ENCODE peak calls at places on chromosomes 1 and 21, in eight cellular contexts. S is lower lobe of right lung, B is mammary epithelial cell, X is hepatocyte, L is aorta, U is tibial nerve, G is psoas muscle, H is cardiac muscle cell. W is an unnamed sample. For H3K9me3, the result is how much of the 10 kb centered on the place peaks cover.

GRCh38 chr1:35188578-35189392 is 4.2 kb downstream of the SFPQ start:
- DNase-seq in X (no peak), L (no peak), U (no peak), G (no peak), B (no peak), S (no peak), H (no peak), W (no peak)

GRCh38 chr21:43689556-43690337 is 29.2 kb upstream of the PDXK start:
- DNase-seq in H (no peak), B (no peak), L (peak), X (no peak), S (no peak), G (no peak), U (no peak), W (no peak)

GRCh38 chr1:44416408-44416807 is 11.4 kb downstream of the RNF220 start:
- DNase-seq in B (no peak), L (no peak), S (no peak), H (no peak), U (no peak), G (no peak), X (no peak), W (no peak)

GRCh38 chr1:119275145-119275929 is 93.2 kb upstream of the HAO2 start:
- DNase-seq in G (no peak), S (no peak), X (peak), B (peak), U (no peak), L (no peak), H (peak), W (peak)

GRCh38 chr1:71196685-71197084 is 115.8 kb upstream of the ZRANB2 start:
- DNase-seq in L (no peak), G (no peak), U (no peak), S (no peak), H (peak), B (peak), X (peak), W (no peak)

GRCh38 chr1:150552692-150553278 is 3.6 kb downstream of the ADAMTSL4 start:
- DNase-seq in H (no peak), U (no peak), X (no peak), B (no peak), L (peak), G (no peak), S (no peak), W (no peak)

GRCh38 chr1:93079685-93080141 is 630 bp downstream of the MTF2 start:
- DNase-seq in H (peak), B (peak), U (no peak), L (peak), X (peak), G (peak), S (peak), W (peak)

GRCh38 chr1:155125946-155126493 is 1.7 kb upstream of the EFNA1 start:
- DNase-seq in B (no peak), G (peak), S (peak), H (peak), X (peak), U (peak), L (peak), W (no peak)

GRCh38 chr1:7885513-7886298 is 32.8 kb upstream of the UTS2 start:
- DNase-seq in S (peak), H (no peak), G (no peak), B (peak), L (no peak), U (no peak), X (peak), W (no peak)
- H3K4me3 ChIP-seq in S (peak), H (no peak), G (no peak), B (no peak), L (no peak), U (no peak), X (no peak), W (no peak)

DNA sequence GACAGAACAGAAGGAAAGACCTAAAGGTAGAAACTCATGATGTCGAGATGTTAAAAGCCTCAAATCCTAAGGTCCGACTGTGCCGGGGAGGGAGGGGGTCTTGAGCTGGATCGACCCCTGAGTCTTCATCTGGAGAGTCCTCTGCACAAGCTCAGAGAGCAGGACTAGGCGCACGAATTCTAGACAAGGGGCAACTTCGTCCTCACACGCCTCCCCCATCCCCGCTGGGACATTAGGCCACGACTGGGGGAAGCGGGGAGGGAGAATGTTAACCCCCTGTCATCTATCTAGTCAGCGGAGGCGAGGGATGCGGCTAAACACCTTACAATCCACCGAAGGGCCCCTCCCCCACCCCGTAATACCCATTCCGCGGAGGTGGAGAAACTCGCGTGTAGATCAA is 94.7 kb downstream of the PRKAB2 start:
- DNase-seq in U (no peak), B (no peak), H (no peak), G (no peak), L (no peak), X (no peak), S (no peak), W (no peak)
- H3K9me3 ChIP-seq in U (under half), B (under half), H (under half), G (under half), L (under half), X (under half), S (under half), W (under half)

GRCh38 chr1:17819129-17819802 is 64.1 kb downstream of the ACTL8 start:
- DNase-seq in X (no peak), U (no peak), B (no peak), G (peak), L (no peak), S (no peak), H (no peak), W (no peak)
- H3K4me3 ChIP-seq in X (no peak), U (no peak), B (no peak), G (no peak), L (no peak), S (no peak), H (no peak), W (no peak)

DNA sequence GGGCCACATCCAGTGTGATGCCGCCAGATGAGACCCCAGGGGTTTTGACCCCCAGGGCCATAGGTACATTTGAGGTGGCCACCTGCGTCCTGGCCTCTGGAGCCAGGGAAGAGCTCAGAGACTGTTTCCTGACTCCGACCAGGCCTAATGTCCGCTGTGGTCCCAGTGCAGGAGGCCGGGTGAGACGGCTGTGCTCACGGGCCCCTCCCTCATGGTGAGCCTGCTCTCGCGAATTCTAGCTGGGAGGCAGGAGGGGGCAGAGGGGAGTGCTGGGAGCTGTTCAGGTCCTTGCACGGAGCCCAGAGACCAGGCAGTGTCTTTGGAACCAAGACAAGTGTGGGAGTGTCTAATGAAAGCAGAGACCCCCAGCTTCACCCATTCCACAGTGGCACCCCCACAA is 256.2 kb upstream of the C1orf174 start:
- DNase-seq in X (no peak), H (no peak), L (peak), U (no peak), S (no peak), G (no peak), B (no peak), W (no peak)
- H3K9me3 ChIP-seq in X (under half), H (under half), L (under half), U (under half), S (under half), G (under half), B (under half), W (under half)

GRCh38 chr1:230940848-230941247 is 37.8 kb downstream of the TTC13 start:
- DNase-seq in B (no peak), U (no peak), H (peak), X (no peak), G (no peak), L (no peak), S (no peak), W (no peak)

GRCh38 chr1:230938924-230939368 is 39.7 kb downstream of the TTC13 start:
- DNase-seq in H (no peak), L (no peak), S (no peak), G (no peak), X (peak), B (no peak), U (no peak), W (no peak)

GRCh38 chr1:230943048-230943593 is 35.5 kb downstream of the TTC13 start:
- DNase-seq in X (no peak), L (no peak), U (no peak), G (no peak), B (no peak), S (no peak), H (no peak), W (no peak)

GRCh38 chr1:230937370-230937769 is 41.3 kb downstream of the TTC13 start:
- DNase-seq in B (no peak), X (no peak), H (peak), L (no peak), G (no peak), U (no peak), S (no peak), W (no peak)

DNA sequence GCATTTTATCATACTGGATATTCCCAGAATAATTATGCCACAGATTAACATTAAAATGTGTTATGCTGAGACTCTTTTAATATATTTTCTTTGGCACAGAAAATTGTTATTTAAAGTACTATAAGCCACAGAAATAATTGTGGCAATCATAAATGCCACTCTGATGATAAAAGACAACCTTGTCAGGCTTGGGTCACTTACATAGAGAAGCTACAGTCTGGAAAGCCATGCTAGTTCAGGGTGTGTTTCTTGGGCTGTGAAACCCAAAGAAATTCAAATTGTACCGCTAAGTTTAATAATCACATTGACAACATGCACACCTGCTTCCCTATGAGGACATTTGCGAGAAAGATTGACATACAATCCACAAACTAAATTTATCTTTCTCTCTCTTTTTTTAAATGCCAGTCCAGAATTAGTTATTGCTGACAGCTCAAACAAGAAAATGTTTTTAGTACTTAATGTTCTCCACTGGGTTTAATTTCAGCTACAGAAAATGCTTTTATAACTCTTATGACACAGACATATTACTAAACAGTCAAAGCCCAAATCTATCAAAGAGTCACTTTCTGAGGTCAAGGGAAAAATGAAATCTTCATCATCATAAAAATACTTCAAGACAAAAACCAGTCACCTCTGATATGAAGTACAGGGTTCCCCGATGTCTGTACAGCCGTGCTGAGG is 38.7 kb downstream of the TTC13 start:
- DNase-seq in G (no peak), X (no peak), S (no peak), B (no peak), H (no peak), U (no peak), L (no peak), W (no peak)
- H3K4me3 ChIP-seq in G (no peak), X (no peak), S (no peak), B (no peak), H (no peak), U (no peak), L (no peak), W (no peak)

GRCh38 chr1:2880812-2881295 is 79.4 kb upstream of the TTC34 start:
- DNase-seq in L (no peak), G (no peak), U (no peak), X (no peak), S (no peak), B (no peak), H (no peak), W (no peak)

GRCh38 chr1:2882968-2883696 is 81.6 kb upstream of the TTC34 start:
- DNase-seq in L (no peak), B (no peak), X (no peak), S (no peak), G (no peak), H (no peak), U (no peak), W (no peak)

GRCh38 chr1:2880086-2880485 is 78.6 kb upstream of the TTC34 start:
- DNase-seq in S (no peak), U (no peak), L (no peak), X (no peak), B (no peak), G (no peak), H (no peak), W (no peak)

GRCh38 chr1:2879591-2879990 is 78.1 kb upstream of the TTC34 start:
- DNase-seq in S (no peak), X (no peak), U (no peak), G (no peak), B (no peak), L (no peak), H (no peak), W (no peak)

DNA sequence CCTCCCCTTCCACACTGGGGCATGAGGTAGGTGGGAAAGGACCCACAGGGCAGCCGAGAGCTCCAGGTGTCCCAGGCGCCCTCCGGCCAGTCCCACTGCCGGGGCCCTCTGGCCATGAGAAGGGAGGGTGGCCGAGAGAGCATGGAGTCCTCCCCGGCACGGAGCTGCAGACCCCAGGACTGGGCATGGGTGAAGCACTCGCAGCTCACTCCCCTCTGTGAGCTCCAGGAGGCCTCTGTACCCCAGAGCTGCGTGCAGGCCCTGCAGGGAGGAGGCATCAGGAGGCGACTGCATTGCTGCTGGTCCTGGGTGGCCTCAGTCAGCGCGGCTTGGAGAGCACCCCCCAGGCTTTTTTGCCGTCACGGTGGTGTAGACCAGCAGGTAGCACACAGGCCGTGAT is 80.1 kb upstream of the TTC34 start:
- DNase-seq in X (no peak), U (no peak), G (no peak), L (no peak), H (no peak), S (no peak), B (no peak), W (no peak)
- H3K9me3 ChIP-seq in X (under half), U (under half), G (under half), L (under half), H (under half), S (under half), B (under half), W (under half)